ENCODE peak calls at places on chromosome 7, in seven cellular contexts. One of them, this sample, is unnamed.

GRCh38 chr7:15950299-15950698 is 263.8 kb upstream of the MEOX2 start:
- DNase-seq in fibroblast of lung: no peak
- DNase-seq in transverse colon: no peak
- DNase-seq in left lung: no peak
- DNase-seq in BJ: no peak
- DNase-seq in stomach: no peak
- DNase-seq in neural crest cell: no peak
- DNase-seq in this sample: no peak

GRCh38 chr7:139654270-139655181 is 123.3 kb downstream of the HIPK2 start:
- DNase-seq in fibroblast of lung: peak; percentile 42
- DNase-seq in transverse colon: no peak
- DNase-seq in left lung: no peak
- DNase-seq in BJ: no peak
- DNase-seq in stomach: peak; percentile 52
- DNase-seq in neural crest cell: no peak
- DNase-seq in this sample: no peak

GRCh38 chr7:68699090-68699711 is 899.1 kb upstream of the AUTS2 start:
- DNase-seq in fibroblast of lung: peak; percentile 56
- DNase-seq in transverse colon: no peak
- DNase-seq in left lung: no peak
- DNase-seq in BJ: no peak
- DNase-seq in stomach: no peak
- DNase-seq in neural crest cell: no peak
- DNase-seq in this sample: no peak

GRCh38 chr7:2417981-2418481 is 14.6 kb downstream of the CHST12 start:
- DNase-seq in fibroblast of lung: no peak
- DNase-seq in transverse colon: no peak
- DNase-seq in left lung: no peak
- DNase-seq in BJ: peak; percentile 35
- DNase-seq in stomach: no peak
- DNase-seq in neural crest cell: no peak
- DNase-seq in this sample: no peak

GRCh38 chr7:96380111-96380512 is 58.2 kb upstream of the SLC25A13 start:
- DNase-seq in fibroblast of lung: no peak
- DNase-seq in transverse colon: no peak
- DNase-seq in left lung: no peak
- DNase-seq in BJ: no peak
- DNase-seq in stomach: no peak
- DNase-seq in neural crest cell: no peak
- DNase-seq in this sample: no peak

GRCh38 chr7:146660839-146661238 is 544.2 kb downstream of the CNTNAP2 start:
- DNase-seq in fibroblast of lung: no peak
- DNase-seq in transverse colon: no peak
- DNase-seq in left lung: no peak
- DNase-seq in BJ: no peak
- DNase-seq in stomach: no peak
- DNase-seq in neural crest cell: no peak
- DNase-seq in this sample: no peak

GRCh38 chr7:71193099-71193810 is 61.3 kb downstream of the GALNT17 start:
- DNase-seq in fibroblast of lung: no peak
- DNase-seq in transverse colon: no peak
- DNase-seq in left lung: no peak
- DNase-seq in BJ: no peak
- DNase-seq in stomach: no peak
- DNase-seq in neural crest cell: no peak
- DNase-seq in this sample: no peak

GRCh38 chr7:156993925-156994235 is 16.6 kb downstream of the MNX1 start:
- DNase-seq in fibroblast of lung: no peak
- DNase-seq in transverse colon: no peak
- DNase-seq in left lung: no peak
- DNase-seq in BJ: no peak
- DNase-seq in stomach: peak; percentile 63
- DNase-seq in neural crest cell: no peak
- DNase-seq in this sample: no peak

GRCh38 chr7:20306499-20306946 is 24.2 kb upstream of the ITGB8 start:
- DNase-seq in fibroblast of lung: no peak
- DNase-seq in transverse colon: no peak
- DNase-seq in left lung: no peak
- DNase-seq in BJ: no peak
- DNase-seq in stomach: no peak
- DNase-seq in neural crest cell: no peak
- DNase-seq in this sample: no peak

GRCh38 chr7:27161214-27161720 is 4.1 kb downstream of the HOXA9 start:
- DNase-seq in fibroblast of lung: no peak
- DNase-seq in transverse colon: peak; percentile 66
- DNase-seq in left lung: peak; percentile 69
- DNase-seq in BJ: no peak
- DNase-seq in stomach: no peak
- DNase-seq in neural crest cell: no peak
- DNase-seq in this sample: no peak

GRCh38 chr7:19560111-19560883 is 148.5 kb downstream of the POLR1F start:
- DNase-seq in fibroblast of lung: peak; percentile 55
- DNase-seq in transverse colon: no peak
- DNase-seq in left lung: no peak
- DNase-seq in BJ: no peak
- DNase-seq in stomach: no peak
- DNase-seq in neural crest cell: no peak
- DNase-seq in this sample: no peak

GRCh38 chr7:24337180-24337579 is 53.2 kb downstream of the NPY start:
- DNase-seq in fibroblast of lung: no peak
- DNase-seq in transverse colon: no peak
- DNase-seq in left lung: no peak
- DNase-seq in BJ: no peak
- DNase-seq in stomach: no peak
- DNase-seq in neural crest cell: peak; percentile 14
- DNase-seq in this sample: no peak

GRCh38 chr7:131235489-131236317 is 92.0 kb upstream of the MKLN1 start:
- DNase-seq in fibroblast of lung: peak; percentile 98
- DNase-seq in transverse colon: peak; percentile 19
- DNase-seq in left lung: no peak
- DNase-seq in BJ: peak; percentile 86
- DNase-seq in stomach: peak; percentile 29
- DNase-seq in neural crest cell: no peak
- DNase-seq in this sample: no peak

GRCh38 chr7:157977306-157977705 is 610.3 kb downstream of the PTPRN2 start:
- DNase-seq in fibroblast of lung: no peak
- DNase-seq in transverse colon: no peak
- DNase-seq in left lung: no peak
- DNase-seq in BJ: no peak
- DNase-seq in stomach: no peak
- DNase-seq in neural crest cell: no peak
- DNase-seq in this sample: no peak

GRCh38 chr7:90726120-90726519 is 130.0 kb downstream of the CDK14 start:
- DNase-seq in fibroblast of lung: peak; percentile 41
- DNase-seq in transverse colon: no peak
- DNase-seq in left lung: no peak
- DNase-seq in BJ: no peak
- DNase-seq in stomach: no peak
- DNase-seq in neural crest cell: no peak
- DNase-seq in this sample: no peak

GRCh38 chr7:24826662-24827020 is 69.4 kb upstream of the GSDME start:
- DNase-seq in fibroblast of lung: no peak
- DNase-seq in transverse colon: no peak
- DNase-seq in left lung: no peak
- DNase-seq in BJ: no peak
- DNase-seq in stomach: no peak
- DNase-seq in neural crest cell: no peak
- DNase-seq in this sample: no peak

GRCh38 chr7:41418337-41418736 is 284.6 kb downstream of the INHBA start:
- DNase-seq in fibroblast of lung: no peak
- DNase-seq in transverse colon: no peak
- DNase-seq in left lung: no peak
- DNase-seq in BJ: no peak
- DNase-seq in stomach: no peak
- DNase-seq in neural crest cell: no peak
- DNase-seq in this sample: no peak

GRCh38 chr7:139355320-139355719 is 4.4 kb upstream of the LUC7L2 start:
- DNase-seq in fibroblast of lung: peak; percentile 41
- DNase-seq in transverse colon: no peak
- DNase-seq in left lung: no peak
- DNase-seq in BJ: no peak
- DNase-seq in stomach: no peak
- DNase-seq in neural crest cell: no peak
- DNase-seq in this sample: no peak

GRCh38 chr7:27756298-27756697 is 16.3 kb downstream of the TAX1BP1 start:
- DNase-seq in fibroblast of lung: no peak
- DNase-seq in transverse colon: no peak
- DNase-seq in left lung: no peak
- DNase-seq in BJ: no peak
- DNase-seq in stomach: no peak
- DNase-seq in neural crest cell: no peak
- DNase-seq in this sample: no peak

GRCh38 chr7:24891173-24891787 is 88.7 kb downstream of the OSBPL3 start:
- DNase-seq in fibroblast of lung: no peak
- DNase-seq in transverse colon: no peak
- DNase-seq in left lung: no peak
- DNase-seq in BJ: no peak
- DNase-seq in stomach: no peak
- DNase-seq in neural crest cell: no peak
- DNase-seq in this sample: no peak

GRCh38 chr7:131903315-131903714 is 346.9 kb upstream of the PODXL start:
- DNase-seq in fibroblast of lung: no peak
- DNase-seq in transverse colon: no peak
- DNase-seq in left lung: no peak
- DNase-seq in BJ: no peak
- DNase-seq in stomach: no peak
- DNase-seq in neural crest cell: no peak
- DNase-seq in this sample: no peak

GRCh38 chr7:86950360-86950759 is 109.1 kb downstream of the ELAPOR2 start:
- DNase-seq in fibroblast of lung: no peak
- DNase-seq in transverse colon: no peak
- DNase-seq in left lung: no peak
- DNase-seq in BJ: no peak
- DNase-seq in stomach: no peak
- DNase-seq in neural crest cell: no peak
- DNase-seq in this sample: no peak
- TF ChIP-seq CTCF in fibroblast of lung: no peak
- TF ChIP-seq CTCF in transverse colon: no peak
- TF ChIP-seq CTCF in left lung: no peak
- TF ChIP-seq CTCF in BJ: no peak
- TF ChIP-seq CTCF in stomach: no peak
- TF ChIP-seq CTCF in neural crest cell: no peak
- TF ChIP-seq CTCF in this sample: no peak

GRCh38 chr7:4681218-4681851 is 760 bp upstream of the FOXK1 start:
- DNase-seq in fibroblast of lung: no peak
- DNase-seq in transverse colon: no peak
- DNase-seq in left lung: no peak
- DNase-seq in BJ: no peak
- DNase-seq in stomach: no peak
- DNase-seq in neural crest cell: no peak
- DNase-seq in this sample: no peak

GRCh38 chr7:4682621-4683042 is 537 bp downstream of the FOXK1 start:
- DNase-seq in fibroblast of lung: peak; percentile 55
- DNase-seq in transverse colon: peak; percentile 58
- DNase-seq in left lung: peak; percentile 70
- DNase-seq in BJ: no peak
- DNase-seq in stomach: peak; percentile 68
- DNase-seq in neural crest cell: no peak
- DNase-seq in this sample: no peak

GRCh38 chr7:4683884-4684565 is 1.9 kb downstream of the FOXK1 start:
- DNase-seq in fibroblast of lung: peak; percentile 76
- DNase-seq in transverse colon: peak; percentile 63
- DNase-seq in left lung: peak; percentile 74
- DNase-seq in BJ: peak; percentile 31
- DNase-seq in stomach: peak; percentile 58
- DNase-seq in neural crest cell: no peak
- DNase-seq in this sample: no peak

GRCh38 chr7:4683043-4683883 is 1.2 kb downstream of the FOXK1 start:
- DNase-seq in fibroblast of lung: peak; percentile 25
- DNase-seq in transverse colon: peak; percentile 47
- DNase-seq in left lung: peak; percentile 50
- DNase-seq in BJ: no peak
- DNase-seq in stomach: no peak
- DNase-seq in neural crest cell: no peak
- DNase-seq in this sample: no peak

DNA sequence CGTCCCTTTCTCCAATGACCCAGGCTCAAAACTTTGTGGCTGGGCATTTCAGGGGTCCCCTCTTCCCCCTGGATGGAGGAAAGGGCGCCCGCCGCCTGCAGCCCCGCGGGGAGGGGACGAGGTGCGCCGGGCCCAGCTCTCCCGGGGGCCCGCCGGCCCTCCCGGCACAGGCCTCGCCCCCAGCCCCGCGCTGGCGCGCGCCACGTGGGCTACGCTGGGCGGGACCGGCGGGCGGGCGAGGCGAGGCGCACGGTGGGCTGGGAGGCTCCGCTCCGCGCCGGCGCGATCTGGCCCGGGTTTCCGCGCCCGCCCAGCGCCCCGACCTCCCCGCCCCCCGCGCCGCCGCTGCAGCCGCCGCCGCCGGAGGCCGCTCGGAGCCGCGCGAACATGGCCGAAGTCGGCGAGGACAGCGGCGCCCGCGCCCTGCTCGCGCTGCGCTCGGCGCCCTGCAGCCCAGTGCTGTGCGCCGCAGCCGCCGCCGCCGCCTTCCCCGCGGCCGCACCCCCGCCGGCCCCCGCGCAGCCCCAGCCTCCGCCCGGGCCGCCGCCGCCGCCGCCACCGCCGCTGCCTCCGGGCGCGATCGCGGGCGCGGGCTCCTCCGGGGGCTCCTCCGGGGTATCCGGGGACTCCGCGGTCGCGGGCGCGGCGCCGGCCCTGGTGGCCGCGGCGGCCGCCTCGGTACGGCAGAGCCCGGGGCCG is at the start of gene FOXK1:
- DNase-seq in fibroblast of lung: peak; percentile 67
- DNase-seq in transverse colon: peak; percentile 81
- DNase-seq in left lung: peak; percentile 76
- DNase-seq in BJ: no peak
- DNase-seq in stomach: peak; percentile 78
- DNase-seq in neural crest cell: peak; percentile 72
- DNase-seq in this sample: peak; percentile 47
- TF ChIP-seq CTCF in fibroblast of lung: no peak
- TF ChIP-seq CTCF in transverse colon: no peak
- TF ChIP-seq CTCF in left lung: no peak
- TF ChIP-seq CTCF in BJ: no peak
- TF ChIP-seq CTCF in stomach: no peak
- TF ChIP-seq CTCF in neural crest cell: no peak
- TF ChIP-seq CTCF in this sample: no peak

DNA sequence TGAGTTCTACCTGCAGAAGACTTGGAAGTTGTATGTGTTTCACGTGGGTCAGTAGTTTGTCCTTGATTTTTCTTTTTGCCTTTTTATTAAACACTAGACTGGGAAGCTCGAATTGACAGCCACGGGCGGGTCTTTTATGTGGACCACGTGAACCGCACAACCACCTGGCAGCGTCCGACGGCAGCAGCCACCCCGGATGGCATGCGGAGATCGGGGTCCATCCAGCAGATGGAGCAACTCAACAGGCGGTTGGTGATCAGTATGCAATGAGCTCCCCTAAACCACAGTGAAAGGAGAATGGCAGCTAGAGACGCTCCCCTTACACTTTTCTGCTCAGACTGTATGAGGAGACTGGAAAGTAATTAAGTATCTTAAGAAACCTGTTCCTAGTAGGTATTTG is 126.7 kb upstream of the STK17A start:
- DNase-seq in fibroblast of lung: no peak
- DNase-seq in transverse colon: no peak
- DNase-seq in left lung: no peak
- DNase-seq in BJ: no peak
- DNase-seq in stomach: no peak
- DNase-seq in neural crest cell: no peak
- DNase-seq in this sample: no peak
- TF ChIP-seq CTCF in fibroblast of lung: no peak
- TF ChIP-seq CTCF in transverse colon: no peak
- TF ChIP-seq CTCF in left lung: no peak
- TF ChIP-seq CTCF in BJ: no peak
- TF ChIP-seq CTCF in stomach: no peak
- TF ChIP-seq CTCF in neural crest cell: no peak
- TF ChIP-seq CTCF in this sample: no peak

GRCh38 chr7:135300913-135301765 is 67.5 kb downstream of the STRA8 start:
- DNase-seq in fibroblast of lung: no peak
- DNase-seq in transverse colon: no peak
- DNase-seq in left lung: no peak
- DNase-seq in BJ: no peak
- DNase-seq in stomach: no peak
- DNase-seq in neural crest cell: no peak
- DNase-seq in this sample: no peak
- TF ChIP-seq CTCF in fibroblast of lung: no peak
- TF ChIP-seq CTCF in transverse colon: no peak
- TF ChIP-seq CTCF in left lung: no peak
- TF ChIP-seq CTCF in BJ: no peak
- TF ChIP-seq CTCF in stomach: no peak
- TF ChIP-seq CTCF in neural crest cell: no peak
- TF ChIP-seq CTCF in this sample: no peak